ENCODE peak calls at places on chromosomes 3 and 15, in seven cellular contexts. K is upper lobe of left lung, A is A549, D is body of pancreas, U is endothelial cell of umbilical vein, J is IMR-90, B is sigmoid colon. F is an unnamed sample.

GRCh38 chr3:46867550-46867898 is 4.3 kb upstream of the MYL3 start:
- DNase-seq in K (peak; percentile 84), U (peak; percentile 26), J (no peak), D (peak; percentile 70), A (no peak), B (peak; percentile 96), F (peak; percentile 65)

GRCh38 chr3:52246728-52247454 is 1.3 kb downstream of the PPM1M start:
- DNase-seq in D (no peak), A (no peak), U (no peak), J (no peak), B (no peak), K (peak; percentile 71), F (no peak)

GRCh38 chr3:50242778-50243551 is 7.0 kb downstream of the GNAI2 start:
- DNase-seq in B (peak; percentile 84), U (peak; percentile 93), D (no peak), J (peak; percentile 72), A (no peak), K (peak; percentile 89), F (peak; percentile 91)

GRCh38 chr15:41511331-41512077 is 2.1 kb downstream of the LTK start:
- DNase-seq in B (no peak), K (no peak), A (no peak), U (no peak), D (no peak), J (no peak), F (no peak)

GRCh38 chr3:26652157-26652556 is 29.6 kb downstream of the LRRC3B start:
- DNase-seq in U (no peak), A (no peak), B (peak; percentile 67), K (no peak), D (peak; percentile 12), J (no peak), F (no peak)

GRCh38 chr3:111924283-111924682 is 54.5 kb upstream of the ABHD10 start:
- DNase-seq in K (peak; percentile 22), D (peak; percentile 85), U (peak; percentile 99), B (peak; percentile 93), A (no peak), J (no peak), F (peak; percentile 50)

GRCh38 chr15:58292761-58293175 is 139.0 kb upstream of the LIPC start:
- DNase-seq in B (no peak), K (no peak), J (peak; percentile 28), A (no peak), D (no peak), U (no peak), F (no peak)

GRCh38 chr3:45092132-45093031 is 53.8 kb downstream of the CDCP1 start:
- DNase-seq in U (no peak), D (no peak), A (peak; percentile 56), J (peak; percentile 76), K (no peak), B (no peak), F (peak; percentile 65)

GRCh38 chr15:78415284-78415683 is 22.7 kb upstream of the IREB2 start:
- DNase-seq in A (peak; percentile 47), U (peak; percentile 14), K (no peak), B (peak; percentile 12), J (no peak), D (no peak), F (no peak)

GRCh38 chr3:159620281-159620680 is 368.4 kb upstream of the IL12A start:
- DNase-seq in D (no peak), B (no peak), K (no peak), U (no peak), A (no peak), J (no peak), F (no peak)

GRCh38 chr3:44125882-44126281 is 115.8 kb upstream of the TOPAZ1 start:
- DNase-seq in B (no peak), D (no peak), K (peak; percentile 41), J (no peak), U (no peak), A (no peak), F (no peak)

GRCh38 chr3:10081871-10082270 is 26.2 kb downstream of the FANCD2OS start:
- DNase-seq in D (no peak), A (no peak), U (no peak), J (no peak), B (no peak), K (no peak), F (no peak)

GRCh38 chr3:45987368-45988099 is 8.1 kb downstream of the FYCO1 start:
- DNase-seq in J (peak; percentile 82), B (peak; percentile 84), D (peak; percentile 33), A (no peak), U (peak; percentile 96), K (no peak), F (no peak)

GRCh38 chr3:119796368-119796767 is 14.5 kb downstream of the NR1I2 start:
- DNase-seq in A (no peak), K (no peak), U (no peak), D (no peak), J (no peak), B (no peak), F (no peak)

GRCh38 chr3:197487911-197488391 is 67.8 kb downstream of the BDH1 start:
- DNase-seq in A (peak; percentile 51), K (no peak), J (peak; percentile 94), B (no peak), U (peak; percentile 98), D (no peak), F (no peak)

GRCh38 chr15:31303434-31304073 is 23.1 kb upstream of the KLF13 start:
- DNase-seq in K (peak; percentile 62), A (no peak), B (peak; percentile 72), D (no peak), J (no peak), U (no peak), F (peak; percentile 50)

GRCh38 chr15:99507016-99507731 is 58.6 kb upstream of the MEF2A start:
- DNase-seq in J (peak; percentile 88), D (peak; percentile 26), B (no peak), A (no peak), K (no peak), U (peak; percentile 82), F (no peak)

GRCh38 chr15:99508807-99509311 is 56.9 kb upstream of the MEF2A start:
- DNase-seq in B (no peak), J (no peak), D (no peak), U (no peak), K (no peak), A (no peak), F (no peak)

GRCh38 chr15:99509686-99510461 is 55.9 kb upstream of the MEF2A start:
- DNase-seq in B (no peak), A (no peak), D (no peak), U (peak; percentile 29), K (no peak), J (no peak), F (peak; percentile 56)

GRCh38 chr15:99506399-99506798 is 59.4 kb upstream of the MEF2A start:
- DNase-seq in J (no peak), D (no peak), A (no peak), B (no peak), K (no peak), U (no peak), F (no peak)

DNA sequence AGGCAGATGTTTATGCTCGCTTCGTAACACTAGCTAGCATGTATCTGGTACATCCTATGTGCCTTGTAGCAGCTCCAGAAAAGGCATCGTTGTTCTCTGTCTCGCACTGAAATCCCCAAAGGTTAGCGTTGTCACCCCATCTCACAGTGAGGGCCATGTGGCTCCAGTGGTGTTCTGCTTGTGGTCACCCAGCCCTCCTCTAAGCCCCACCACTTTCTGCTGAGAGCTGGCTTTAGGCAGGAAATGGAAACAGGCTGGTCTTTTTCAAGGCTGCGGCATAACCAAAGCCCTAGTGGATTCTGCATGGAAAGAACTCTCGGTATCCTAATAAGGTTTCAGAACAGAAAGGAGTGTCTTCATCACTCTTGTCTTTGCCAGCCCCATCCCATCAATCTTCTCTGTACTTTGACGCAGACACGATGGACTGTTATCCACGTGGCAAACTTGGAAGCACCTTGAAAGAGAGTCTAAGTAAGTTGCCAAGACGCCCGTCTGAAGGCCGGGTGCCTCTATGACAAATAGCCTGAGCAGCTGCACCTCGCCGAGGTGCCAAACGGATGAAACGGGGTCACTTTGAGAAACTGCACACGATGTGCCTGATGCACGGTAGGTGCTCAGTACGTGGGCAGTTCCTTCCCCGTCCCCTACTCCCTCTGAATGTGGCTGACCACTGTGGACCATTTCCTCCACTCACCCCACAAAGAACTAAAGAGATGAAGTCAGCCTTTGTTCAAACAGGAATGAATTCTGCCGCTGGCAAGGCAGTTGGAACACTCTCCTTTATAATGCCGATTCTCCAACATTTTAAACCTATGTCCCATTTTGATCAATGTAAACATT is 57.8 kb upstream of the MEF2A start:
- DNase-seq in K (no peak), D (no peak), A (no peak), B (peak; percentile 80), J (no peak), U (no peak), F (peak; percentile 52)
- TF ChIP-seq POLR2A in K (no peak), D (no peak), A (no peak), B (no peak), J (no peak), U (no peak), F (no peak)

GRCh38 chr3:8371085-8371551 is 130.5 kb upstream of the LMCD1 start:
- DNase-seq in J (peak; percentile 53), U (no peak), B (no peak), A (peak; percentile 4), K (no peak), D (no peak), F (no peak)
- TF ChIP-seq POLR2A in J (no peak), U (no peak), B (no peak), A (no peak), K (no peak), D (no peak), F (no peak)

GRCh38 chr15:66703540-66703941 is 1.5 kb downstream of the SMAD6 start:
- DNase-seq in A (no peak), U (no peak), D (peak; percentile 47), B (no peak), J (peak; percentile 55), K (peak; percentile 32), F (no peak)

GRCh38 chr15:66706225-66706732 is 4.2 kb downstream of the SMAD6 start:
- DNase-seq in A (no peak), D (peak; percentile 23), J (peak; percentile 35), U (peak; percentile 45), B (no peak), K (no peak), F (peak; percentile 72)

GRCh38 chr15:66705277-66705927 is 3.4 kb downstream of the SMAD6 start:
- DNase-seq in B (no peak), A (no peak), U (no peak), D (no peak), J (no peak), K (no peak), F (no peak)

GRCh38 chr15:66704019-66704782 is 2.2 kb downstream of the SMAD6 start:
- DNase-seq in D (peak; percentile 21), B (no peak), K (peak; percentile 50), U (no peak), J (no peak), A (no peak), F (no peak)

GRCh38 chr15:66704783-66705113 is 2.7 kb downstream of the SMAD6 start:
- DNase-seq in D (no peak), J (no peak), K (peak; percentile 70), B (no peak), A (no peak), U (no peak), F (peak; percentile 59)
- TF ChIP-seq POLR2A in D (no peak), J (no peak), K (no peak), B (no peak), A (no peak), U (no peak), F (no peak)

DNA sequence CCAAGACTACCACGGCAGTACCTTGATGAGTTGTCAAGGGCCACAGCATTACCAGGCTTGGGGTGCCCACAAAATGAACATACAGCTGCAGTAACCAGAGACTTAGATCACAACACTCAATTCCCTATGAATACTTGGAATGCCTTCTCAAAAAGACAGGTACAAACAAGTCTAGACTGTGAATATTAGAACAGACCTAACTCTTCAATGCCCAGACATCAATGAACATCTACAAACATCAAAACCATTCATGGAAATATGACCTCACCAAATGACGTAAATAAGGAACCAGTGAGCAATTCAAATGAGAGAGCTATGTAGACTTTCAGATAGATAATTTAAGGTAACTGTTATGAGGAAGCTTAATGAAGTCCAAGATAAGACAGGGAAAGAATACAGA is 185.1 kb upstream of the POU1F1 start:
- DNase-seq in D (no peak), B (no peak), J (no peak), K (no peak), A (no peak), U (no peak), F (no peak)
- TF ChIP-seq POLR2A in D (no peak), B (no peak), J (no peak), K (no peak), A (no peak), U (no peak), F (no peak)

F was measured in Peyer's patch.